ENCODE peak calls at places on chromosomes 11 and 22, in eight cellular contexts. One of them, this sample, is unnamed.

GRCh38 chr11:68990995-68991780 is 10.4 kb upstream of the MRGPRD start:
- DNase-seq in stimulated activated naive CD4-positive, alpha-beta T cell: no peak
- DNase-seq in neural crest cell: no peak
- DNase-seq in KG1: no peak
- DNase-seq in HepG2: no peak
- DNase-seq in AG09319: no peak
- DNase-seq in stomach: no peak
- DNase-seq in NCI-H1092 treated with DMSO at 0.1 percent for 48 hours: no peak
- DNase-seq in this sample: no peak

GRCh38 chr22:27990879-27991278 is 71.8 kb upstream of the PITPNB start:
- DNase-seq in NCI-H1092 treated with DMSO at 0.1 percent for 48 hours: no peak
- DNase-seq in HepG2: peak
- DNase-seq in AG09319: no peak
- DNase-seq in KG1: no peak
- DNase-seq in stimulated activated naive CD4-positive, alpha-beta T cell: no peak
- DNase-seq in neural crest cell: peak
- DNase-seq in stomach: peak
- DNase-seq in this sample: no peak

GRCh38 chr11:10490398-10491232 is 35.6 kb downstream of the AMPD3 start:
- DNase-seq in NCI-H1092 treated with DMSO at 0.1 percent for 48 hours: no peak
- DNase-seq in stimulated activated naive CD4-positive, alpha-beta T cell: no peak
- DNase-seq in AG09319: peak
- DNase-seq in neural crest cell: no peak
- DNase-seq in HepG2: peak
- DNase-seq in KG1: no peak
- DNase-seq in stomach: peak
- DNase-seq in this sample: no peak

GRCh38 chr11:1176224-1177019 is 18.7 kb downstream of the MUC5AC start:
- DNase-seq in KG1: no peak
- DNase-seq in HepG2: no peak
- DNase-seq in neural crest cell: no peak
- DNase-seq in AG09319: no peak
- DNase-seq in NCI-H1092 treated with DMSO at 0.1 percent for 48 hours: no peak
- DNase-seq in stimulated activated naive CD4-positive, alpha-beta T cell: no peak
- DNase-seq in stomach: no peak
- DNase-seq in this sample: no peak

GRCh38 chr11:90204832-90205646 is 17.8 kb downstream of the CHORDC1 start:
- DNase-seq in stimulated activated naive CD4-positive, alpha-beta T cell: no peak
- DNase-seq in AG09319: peak
- DNase-seq in HepG2: peak
- DNase-seq in stomach: no peak
- DNase-seq in NCI-H1092 treated with DMSO at 0.1 percent for 48 hours: peak
- DNase-seq in KG1: peak
- DNase-seq in neural crest cell: no peak
- DNase-seq in this sample: peak

GRCh38 chr22:22748756-22749155 is 104.3 kb downstream of the GGTLC2 start:
- DNase-seq in AG09319: no peak
- DNase-seq in NCI-H1092 treated with DMSO at 0.1 percent for 48 hours: no peak
- DNase-seq in KG1: no peak
- DNase-seq in HepG2: no peak
- DNase-seq in stomach: no peak
- DNase-seq in stimulated activated naive CD4-positive, alpha-beta T cell: no peak
- DNase-seq in neural crest cell: no peak
- DNase-seq in this sample: no peak

GRCh38 chr22:22167791-22168189 is 76.8 kb upstream of the VPREB1 start:
- DNase-seq in neural crest cell: no peak
- DNase-seq in HepG2: no peak
- DNase-seq in stomach: no peak
- DNase-seq in NCI-H1092 treated with DMSO at 0.1 percent for 48 hours: peak
- DNase-seq in stimulated activated naive CD4-positive, alpha-beta T cell: no peak
- DNase-seq in AG09319: no peak
- DNase-seq in KG1: no peak
- DNase-seq in this sample: no peak

GRCh38 chr22:22928666-22929380 is 41.2 kb downstream of the IGLL5 start:
- DNase-seq in HepG2: no peak
- DNase-seq in stomach: peak
- DNase-seq in neural crest cell: no peak
- DNase-seq in AG09319: no peak
- DNase-seq in KG1: peak
- DNase-seq in stimulated activated naive CD4-positive, alpha-beta T cell: no peak
- DNase-seq in NCI-H1092 treated with DMSO at 0.1 percent for 48 hours: no peak
- DNase-seq in this sample: no peak

GRCh38 chr11:19344661-19345518 is 104.1 kb upstream of the E2F8 start:
- DNase-seq in stimulated activated naive CD4-positive, alpha-beta T cell: no peak
- DNase-seq in AG09319: no peak
- DNase-seq in stomach: peak
- DNase-seq in KG1: no peak
- DNase-seq in neural crest cell: peak
- DNase-seq in NCI-H1092 treated with DMSO at 0.1 percent for 48 hours: peak
- DNase-seq in HepG2: no peak
- DNase-seq in this sample: peak

GRCh38 chr11:115462004-115462541 is 42.1 kb downstream of the CADM1 start:
- DNase-seq in AG09319: no peak
- DNase-seq in stomach: no peak
- DNase-seq in NCI-H1092 treated with DMSO at 0.1 percent for 48 hours: no peak
- DNase-seq in neural crest cell: no peak
- DNase-seq in stimulated activated naive CD4-positive, alpha-beta T cell: no peak
- DNase-seq in KG1: no peak
- DNase-seq in HepG2: no peak
- DNase-seq in this sample: no peak

GRCh38 chr11:65545853-65546216 is 12.3 kb downstream of the LTBP3 start:
- DNase-seq in AG09319: no peak
- DNase-seq in HepG2: no peak
- DNase-seq in NCI-H1092 treated with DMSO at 0.1 percent for 48 hours: no peak
- DNase-seq in KG1: no peak
- DNase-seq in neural crest cell: no peak
- DNase-seq in stimulated activated naive CD4-positive, alpha-beta T cell: no peak
- DNase-seq in stomach: no peak
- DNase-seq in this sample: no peak

GRCh38 chr11:72662036-72662435 is 12.2 kb downstream of the PDE2A start:
- DNase-seq in stimulated activated naive CD4-positive, alpha-beta T cell: no peak
- DNase-seq in neural crest cell: no peak
- DNase-seq in HepG2: no peak
- DNase-seq in KG1: no peak
- DNase-seq in NCI-H1092 treated with DMSO at 0.1 percent for 48 hours: no peak
- DNase-seq in AG09319: no peak
- DNase-seq in stomach: no peak
- DNase-seq in this sample: no peak

GRCh38 chr11:61679893-61680621 is at the start of gene DAGLA:
- DNase-seq in NCI-H1092 treated with DMSO at 0.1 percent for 48 hours: peak
- DNase-seq in stomach: peak
- DNase-seq in neural crest cell: peak
- DNase-seq in HepG2: peak
- DNase-seq in stimulated activated naive CD4-positive, alpha-beta T cell: peak
- DNase-seq in KG1: peak
- DNase-seq in AG09319: no peak
- DNase-seq in this sample: peak

GRCh38 chr11:41612415-41612814 is 153.0 kb upstream of the LRRC4C start:
- DNase-seq in neural crest cell: no peak
- DNase-seq in stimulated activated naive CD4-positive, alpha-beta T cell: no peak
- DNase-seq in NCI-H1092 treated with DMSO at 0.1 percent for 48 hours: no peak
- DNase-seq in stomach: no peak
- DNase-seq in HepG2: no peak
- DNase-seq in AG09319: no peak
- DNase-seq in KG1: no peak
- DNase-seq in this sample: no peak

GRCh38 chr22:26389125-26389524 is 39.9 kb upstream of the ASPHD2 start:
- DNase-seq in stimulated activated naive CD4-positive, alpha-beta T cell: no peak
- DNase-seq in neural crest cell: no peak
- DNase-seq in KG1: no peak
- DNase-seq in stomach: no peak
- DNase-seq in AG09319: no peak
- DNase-seq in HepG2: no peak
- DNase-seq in NCI-H1092 treated with DMSO at 0.1 percent for 48 hours: no peak
- DNase-seq in this sample: no peak

GRCh38 chr11:70323811-70324210 is 53.3 kb downstream of the PPFIA1 start:
- DNase-seq in AG09319: no peak
- DNase-seq in stimulated activated naive CD4-positive, alpha-beta T cell: no peak
- DNase-seq in HepG2: no peak
- DNase-seq in stomach: no peak
- DNase-seq in NCI-H1092 treated with DMSO at 0.1 percent for 48 hours: no peak
- DNase-seq in neural crest cell: no peak
- DNase-seq in KG1: no peak
- DNase-seq in this sample: no peak

GRCh38 chr11:36398261-36398953 is 102.3 kb downstream of the PRR5L start:
- DNase-seq in AG09319: no peak
- DNase-seq in neural crest cell: no peak
- DNase-seq in stimulated activated naive CD4-positive, alpha-beta T cell: no peak
- DNase-seq in stomach: no peak
- DNase-seq in HepG2: no peak
- DNase-seq in NCI-H1092 treated with DMSO at 0.1 percent for 48 hours: no peak
- DNase-seq in KG1: no peak
- DNase-seq in this sample: no peak

GRCh38 chr11:33307984-33308383 is 50.8 kb downstream of the HIPK3 start:
- DNase-seq in HepG2: no peak
- DNase-seq in NCI-H1092 treated with DMSO at 0.1 percent for 48 hours: no peak
- DNase-seq in neural crest cell: no peak
- DNase-seq in KG1: no peak
- DNase-seq in stomach: no peak
- DNase-seq in stimulated activated naive CD4-positive, alpha-beta T cell: no peak
- DNase-seq in AG09319: no peak
- DNase-seq in this sample: no peak

GRCh38 chr22:24423519-24424000 is 3.8 kb upstream of the ADORA2A start:
- DNase-seq in AG09319: no peak
- DNase-seq in KG1: no peak
- DNase-seq in neural crest cell: peak
- DNase-seq in HepG2: no peak
- DNase-seq in stimulated activated naive CD4-positive, alpha-beta T cell: peak
- DNase-seq in NCI-H1092 treated with DMSO at 0.1 percent for 48 hours: peak
- DNase-seq in stomach: peak
- DNase-seq in this sample: no peak

GRCh38 chr11:117438371-117439000 is 110.8 kb downstream of the CEP164 start:
- DNase-seq in HepG2: no peak
- DNase-seq in AG09319: no peak
- DNase-seq in stimulated activated naive CD4-positive, alpha-beta T cell: no peak
- DNase-seq in NCI-H1092 treated with DMSO at 0.1 percent for 48 hours: no peak
- DNase-seq in stomach: no peak
- DNase-seq in neural crest cell: no peak
- DNase-seq in KG1: no peak
- DNase-seq in this sample: no peak

GRCh38 chr11:2990617-2991476 is 1.3 kb downstream of the NAP1L4 start:
- DNase-seq in stomach: no peak
- DNase-seq in NCI-H1092 treated with DMSO at 0.1 percent for 48 hours: no peak
- DNase-seq in AG09319: no peak
- DNase-seq in neural crest cell: no peak
- DNase-seq in KG1: peak
- DNase-seq in stimulated activated naive CD4-positive, alpha-beta T cell: no peak
- DNase-seq in HepG2: peak
- DNase-seq in this sample: no peak

GRCh38 chr11:95149659-95150294 is 60.1 kb downstream of the ENDOD1 start:
- DNase-seq in neural crest cell: peak
- DNase-seq in NCI-H1092 treated with DMSO at 0.1 percent for 48 hours: no peak
- DNase-seq in stomach: peak
- DNase-seq in stimulated activated naive CD4-positive, alpha-beta T cell: no peak
- DNase-seq in AG09319: no peak
- DNase-seq in HepG2: peak
- DNase-seq in KG1: no peak
- DNase-seq in this sample: no peak

GRCh38 chr11:1224491-1225385 is 1.9 kb downstream of the MUC5B start:
- DNase-seq in KG1: no peak
- DNase-seq in neural crest cell: no peak
- DNase-seq in AG09319: no peak
- DNase-seq in stomach: no peak
- DNase-seq in NCI-H1092 treated with DMSO at 0.1 percent for 48 hours: no peak
- DNase-seq in stimulated activated naive CD4-positive, alpha-beta T cell: no peak
- DNase-seq in HepG2: no peak
- DNase-seq in this sample: no peak

GRCh38 chr11:40302669-40303068 is 1156.8 kb downstream of the LRRC4C start:
- DNase-seq in HepG2: no peak
- DNase-seq in AG09319: no peak
- DNase-seq in KG1: no peak
- DNase-seq in stimulated activated naive CD4-positive, alpha-beta T cell: no peak
- DNase-seq in stomach: no peak
- DNase-seq in neural crest cell: no peak
- DNase-seq in NCI-H1092 treated with DMSO at 0.1 percent for 48 hours: no peak
- DNase-seq in this sample: no peak

GRCh38 chr11:134642206-134642605 is 230.2 kb upstream of the B3GAT1 start:
- DNase-seq in AG09319: no peak
- DNase-seq in stomach: no peak
- DNase-seq in HepG2: no peak
- DNase-seq in KG1: no peak
- DNase-seq in NCI-H1092 treated with DMSO at 0.1 percent for 48 hours: no peak
- DNase-seq in stimulated activated naive CD4-positive, alpha-beta T cell: no peak
- DNase-seq in neural crest cell: no peak
- DNase-seq in this sample: no peak

GRCh38 chr22:19691721-19692341 is 22.5 kb upstream of the SEPTIN5 start:
- DNase-seq in stomach: no peak
- DNase-seq in stimulated activated naive CD4-positive, alpha-beta T cell: no peak
- DNase-seq in KG1: no peak
- DNase-seq in NCI-H1092 treated with DMSO at 0.1 percent for 48 hours: no peak
- DNase-seq in neural crest cell: no peak
- DNase-seq in HepG2: no peak
- DNase-seq in AG09319: peak
- DNase-seq in this sample: no peak

GRCh38 chr11:1053121-1053901 is 16.8 kb upstream of the MUC6 start:
- DNase-seq in AG09319: no peak
- DNase-seq in neural crest cell: no peak
- DNase-seq in KG1: no peak
- DNase-seq in NCI-H1092 treated with DMSO at 0.1 percent for 48 hours: no peak
- DNase-seq in HepG2: no peak
- DNase-seq in stimulated activated naive CD4-positive, alpha-beta T cell: no peak
- DNase-seq in stomach: no peak
- DNase-seq in this sample: no peak

GRCh38 chr22:22667966-22668880 is 23.8 kb downstream of the GGTLC2 start:
- DNase-seq in NCI-H1092 treated with DMSO at 0.1 percent for 48 hours: no peak
- DNase-seq in stimulated activated naive CD4-positive, alpha-beta T cell: no peak
- DNase-seq in AG09319: no peak
- DNase-seq in HepG2: no peak
- DNase-seq in KG1: no peak
- DNase-seq in neural crest cell: no peak
- DNase-seq in stomach: no peak
- DNase-seq in this sample: no peak

GRCh38 chr11:19595840-19596751 is 116.5 kb upstream of the NAV2 start:
- DNase-seq in AG09319: no peak
- DNase-seq in NCI-H1092 treated with DMSO at 0.1 percent for 48 hours: no peak
- DNase-seq in HepG2: no peak
- DNase-seq in neural crest cell: no peak
- DNase-seq in KG1: no peak
- DNase-seq in stimulated activated naive CD4-positive, alpha-beta T cell: no peak
- DNase-seq in stomach: no peak
- DNase-seq in this sample: no peak

GRCh38 chr22:30552719-30553118 is 6.2 kb upstream of the SEC14L6 start:
- DNase-seq in NCI-H1092 treated with DMSO at 0.1 percent for 48 hours: no peak
- DNase-seq in neural crest cell: no peak
- DNase-seq in AG09319: no peak
- DNase-seq in stomach: no peak
- DNase-seq in stimulated activated naive CD4-positive, alpha-beta T cell: no peak
- DNase-seq in KG1: no peak
- DNase-seq in HepG2: no peak
- DNase-seq in this sample: no peak

GRCh38 chr11:46049325-46049860 is 71.9 kb downstream of the PHF21A start:
- DNase-seq in neural crest cell: no peak
- DNase-seq in AG09319: no peak
- DNase-seq in HepG2: no peak
- DNase-seq in NCI-H1092 treated with DMSO at 0.1 percent for 48 hours: peak
- DNase-seq in stomach: no peak
- DNase-seq in stimulated activated naive CD4-positive, alpha-beta T cell: no peak
- DNase-seq in KG1: no peak
- DNase-seq in this sample: no peak

GRCh38 chr11:69368119-69368880 is 74.3 kb downstream of the MYEOV start:
- DNase-seq in stomach: no peak
- DNase-seq in NCI-H1092 treated with DMSO at 0.1 percent for 48 hours: no peak
- DNase-seq in HepG2: no peak
- DNase-seq in neural crest cell: no peak
- DNase-seq in KG1: no peak
- DNase-seq in stimulated activated naive CD4-positive, alpha-beta T cell: no peak
- DNase-seq in AG09319: no peak
- DNase-seq in this sample: no peak

GRCh38 chr11:36162909-36163434 is 126.3 kb downstream of the COMMD9 start:
- DNase-seq in stimulated activated naive CD4-positive, alpha-beta T cell: no peak
- DNase-seq in AG09319: no peak
- DNase-seq in KG1: no peak
- DNase-seq in HepG2: no peak
- DNase-seq in NCI-H1092 treated with DMSO at 0.1 percent for 48 hours: peak
- DNase-seq in neural crest cell: no peak
- DNase-seq in stomach: no peak
- DNase-seq in this sample: peak

GRCh38 chr22:21455334-21456089 is 11.7 kb upstream of the TMEM191C start:
- DNase-seq in HepG2: no peak
- DNase-seq in neural crest cell: peak
- DNase-seq in NCI-H1092 treated with DMSO at 0.1 percent for 48 hours: no peak
- DNase-seq in stimulated activated naive CD4-positive, alpha-beta T cell: no peak
- DNase-seq in stomach: no peak
- DNase-seq in AG09319: no peak
- DNase-seq in KG1: no peak
- DNase-seq in this sample: no peak

This sample was measured in NCI-H1105.